ENCODE peak calls at places on chromosomes 6 and 20, in eight cellular contexts. E is brain microvascular endothelial cell, Q is stomach, D is left lung, K is astrocyte, N is psoas muscle, G is cardiac muscle cell, O is OCI-LY7. I is an unnamed sample.

GRCh38 chr20:51339721-51340450 is 202.6 kb downstream of the NFATC2 start:
- DNase-seq in E (no peak), Q (no peak), D (no peak), K (peak; percentile 73), N (no peak), G (no peak), O (no peak), I (no peak)

GRCh38 chr6:147127587-147127986 is 76.6 kb upstream of the STXBP5 start:
- DNase-seq in E (no peak), Q (no peak), D (no peak), K (peak; percentile 37), N (no peak), G (no peak), O (no peak), I (no peak)

GRCh38 chr20:34922654-34923381 is 32.8 kb downstream of the GSS start:
- DNase-seq in E (peak; percentile 53), Q (peak; percentile 42), D (no peak), K (peak; percentile 80), N (no peak), G (peak; percentile 88), O (no peak), I (no peak)

GRCh38 chr20:50267041-50267865 is 76.6 kb downstream of the CEBPB start:
- DNase-seq in E (no peak), Q (peak; percentile 91), D (peak; percentile 84), K (peak; percentile 46), N (peak; percentile 73), G (peak; percentile 80), O (no peak), I (no peak)

GRCh38 chr20:24951536-24952047 is 2.5 kb downstream of the CST7 start:
- DNase-seq in E (no peak), Q (peak; percentile 24), D (no peak), K (no peak), N (no peak), G (no peak), O (no peak), I (no peak)

GRCh38 chr20:45456632-45457031 is 12.9 kb upstream of the WFDC2 start:
- DNase-seq in E (no peak), Q (peak; percentile 70), D (no peak), K (no peak), N (no peak), G (peak; percentile 17), O (peak; percentile 47), I (no peak)

GRCh38 chr6:109625199-109625598 is 65.8 kb downstream of the AK9 start:
- DNase-seq in E (no peak), Q (no peak), D (no peak), K (no peak), N (no peak), G (no peak), O (no peak), I (no peak)

GRCh38 chr20:1663917-1664316 is 6.3 kb upstream of the SIRPG start:
- DNase-seq in E (no peak), Q (no peak), D (no peak), K (peak; percentile 16), N (no peak), G (no peak), O (no peak), I (no peak)

GRCh38 chr6:1311400-1312192 is at the start of gene FOXQ1:
- DNase-seq in E (no peak), Q (peak; percentile 94), D (peak; percentile 76), K (no peak), N (no peak), G (peak; percentile 40), O (no peak), I (no peak)

GRCh38 chr6:88669475-88669874 is 293.9 kb downstream of the RNGTT start:
- DNase-seq in E (no peak), Q (no peak), D (no peak), K (no peak), N (no peak), G (no peak), O (no peak), I (no peak)

GRCh38 chr20:25223179-25223661 is 24.7 kb upstream of the PYGB start:
- DNase-seq in E (peak; percentile 98), Q (peak; percentile 69), D (no peak), K (peak; percentile 95), N (no peak), G (peak; percentile 86), O (peak; percentile 13), I (no peak)

GRCh38 chr20:63006611-63007471 is at the start of gene BHLHE23:
- DNase-seq in E (no peak), Q (no peak), D (no peak), K (no peak), N (no peak), G (peak; percentile 12), O (no peak), I (no peak)

GRCh38 chr20:50467618-50468373 is 42.4 kb upstream of the PTPN1 start:
- DNase-seq in E (peak; percentile 59), Q (peak; percentile 36), D (no peak), K (peak; percentile 29), N (peak; percentile 28), G (peak; percentile 71), O (peak; percentile 63), I (no peak)

GRCh38 chr6:610882-611281 is 46.0 kb downstream of the HUS1B start:
- DNase-seq in E (no peak), Q (no peak), D (no peak), K (no peak), N (no peak), G (no peak), O (no peak), I (no peak)

GRCh38 chr6:16256781-16257180 is 18.4 kb downstream of the GMPR start:
- DNase-seq in E (no peak), Q (no peak), D (no peak), K (no peak), N (no peak), G (no peak), O (no peak), I (no peak)

GRCh38 chr6:10511477-10511876 is 9.7 kb upstream of the GCNT2 start:
- DNase-seq in E (peak; percentile 8), Q (no peak), D (no peak), K (no peak), N (no peak), G (peak; percentile 15), O (no peak), I (no peak)

GRCh38 chr6:80468398-80468797 is 361.9 kb downstream of the BCKDHB start:
- DNase-seq in E (no peak), Q (no peak), D (no peak), K (no peak), N (no peak), G (no peak), O (no peak), I (no peak)

GRCh38 chr20:49821850-49822249 is 9.2 kb downstream of the SLC9A8 start:
- DNase-seq in E (peak; percentile 32), Q (no peak), D (no peak), K (peak; percentile 72), N (no peak), G (peak; percentile 79), O (peak; percentile 64), I (no peak)

GRCh38 chr6:100459291-100459690 is 5.4 kb downstream of the SIM1 start:
- DNase-seq in E (no peak), Q (no peak), D (no peak), K (no peak), N (no peak), G (no peak), O (no peak), I (no peak)

GRCh38 chr20:61835791-61836350 is 229.8 kb downstream of the TAF4 start:
- DNase-seq in E (no peak), Q (no peak), D (no peak), K (no peak), N (no peak), G (no peak), O (no peak), I (no peak)

GRCh38 chr6:122753688-122754056 is 25.8 kb upstream of the FABP7 start:
- DNase-seq in E (no peak), Q (no peak), D (no peak), K (peak; percentile 47), N (no peak), G (peak; percentile 5), O (no peak), I (no peak)
- H3K4me3 ChIP-seq in E (no peak overlapping the region), Q (no peak overlapping the region), D (peak overlapping the region; percentile 23), K (no peak overlapping the region), N (peak overlapping the region; percentile 61), G (no peak overlapping the region), O (no peak overlapping the region), I (peak overlapping the region; percentile 10)

DNA sequence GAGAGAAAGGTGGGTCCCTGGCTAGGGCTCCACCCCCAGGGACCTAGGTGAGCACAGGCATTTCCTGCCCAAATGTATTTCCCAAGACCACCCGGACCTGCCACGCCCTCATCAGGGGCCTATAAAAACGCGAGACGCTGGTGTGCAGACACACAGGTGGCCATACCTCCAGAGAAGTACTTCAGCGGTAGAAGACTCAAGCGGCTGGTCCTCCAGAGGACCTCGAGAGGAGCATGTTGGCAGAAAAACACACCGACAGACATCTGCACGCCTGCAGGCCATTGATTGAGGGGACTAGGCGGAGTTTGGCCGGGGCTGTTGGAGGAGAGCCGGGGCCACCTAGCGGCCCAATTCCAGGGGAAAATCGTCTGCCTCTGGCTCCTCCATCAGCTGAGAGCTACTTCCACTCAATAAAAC is 695.8 kb upstream of the MMS22L start:
- DNase-seq in E (no peak), Q (no peak), D (no peak), K (no peak), N (no peak), G (no peak), O (no peak), I (no peak)
- TF ChIP-seq CTCF in E (no peak), Q (no peak), D (no peak), K (no peak), N (no peak), G (no peak), O (no peak), I (peak; percentile 31)

DNA sequence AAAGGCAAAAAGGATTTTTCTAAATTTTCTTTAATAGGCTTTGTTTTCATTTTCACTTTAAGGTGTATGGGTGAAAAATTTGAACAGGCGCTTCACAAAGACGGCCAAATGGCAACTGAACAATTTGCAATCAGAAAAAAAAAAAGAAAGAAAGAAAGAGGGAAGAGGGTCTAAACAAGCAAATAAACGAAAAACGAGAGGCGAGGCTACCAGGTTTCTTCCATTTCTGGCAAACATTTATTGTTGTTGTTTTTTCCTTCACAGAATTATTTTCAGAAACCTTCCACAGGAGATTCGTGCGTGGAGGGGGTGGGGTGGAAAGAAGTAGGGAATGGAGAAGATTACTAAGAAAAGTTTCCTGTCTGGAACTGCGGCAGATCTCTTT is 24.3 kb downstream of the POM121L2 start:
- DNase-seq in E (no peak), Q (no peak), D (no peak), K (no peak), N (no peak), G (no peak), O (no peak), I (no peak)
- H3K4me3 ChIP-seq in E (peak overlapping the region; percentile 37), Q (no peak overlapping the region), D (no peak overlapping the region), K (no peak overlapping the region), N (no peak overlapping the region), G (peak overlapping the region; percentile 31), O (no peak overlapping the region), I (peak overlapping the region; percentile 65)

DNA sequence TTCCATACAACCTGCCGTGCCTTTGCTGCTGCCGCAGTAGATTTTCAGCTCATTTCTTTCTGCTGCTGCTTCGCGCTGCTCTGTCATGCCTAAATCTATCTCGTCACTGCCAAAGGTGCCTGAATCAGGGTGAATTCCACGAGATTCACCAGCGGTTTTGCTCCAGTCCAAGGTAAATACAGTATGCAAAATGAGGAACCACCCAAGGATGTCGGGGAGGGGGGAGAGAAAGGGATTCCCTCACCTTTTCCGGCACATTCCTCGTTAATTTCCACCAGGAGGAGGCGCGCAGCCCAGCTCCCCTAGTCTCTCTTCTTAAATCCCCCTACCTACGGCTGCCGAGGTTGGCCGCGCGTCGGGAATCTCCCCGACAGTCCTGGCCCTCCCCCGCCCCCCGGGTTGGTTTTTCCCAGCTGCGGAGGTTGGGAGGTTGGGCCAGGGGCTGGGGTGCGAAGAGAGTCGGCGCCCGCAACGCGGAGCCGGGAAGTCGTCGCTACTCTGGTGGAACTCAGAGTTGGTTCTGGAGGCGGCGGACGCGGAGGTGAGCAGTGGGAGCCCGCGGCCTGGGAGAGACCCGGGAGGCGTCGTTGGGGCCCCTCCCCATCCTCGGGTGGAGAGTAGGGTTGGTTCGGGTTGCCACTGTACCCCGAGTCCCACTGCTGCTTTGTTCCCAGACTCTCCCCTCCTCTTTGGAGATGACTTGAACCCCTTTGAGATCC is at the start of gene TPBG:
- DNase-seq in E (peak; percentile 47), Q (peak; percentile 58), D (peak; percentile 49), K (peak; percentile 85), N (peak; percentile 59), G (peak; percentile 69), O (no peak), I (no peak)
- TF ChIP-seq CTCF in E (peak; percentile 62), Q (peak; percentile 11), D (no peak), K (no peak), N (peak; percentile 10), G (peak; percentile 31), O (no peak), I (no peak)

I was measured in GM12864.